ENCODE peak calls at places on chromosomes 16 and 17, in four cellular contexts. T, Q, H and G are unnamed samples.

GRCh38 chr17:49146620-49147306 is 14.2 kb downstream of the B4GALNT2 start:
- DNase-seq in Q (peak; percentile 83), T (no peak), H (peak; percentile 65), G (no peak)

GRCh38 chr17:28524476-28525415 is 18.6 kb downstream of the FOXN1 start:
- DNase-seq in T (peak; percentile 28), Q (peak; percentile 70), H (peak; percentile 70), G (no peak)

GRCh38 chr17:77942111-77942988 is 16.2 kb upstream of the TNRC6C start:
- DNase-seq in Q (no peak), H (peak; percentile 76), T (no peak), G (no peak)

GRCh38 chr16:81201267-81201666 is 37.2 kb upstream of the BCO1 start:
- DNase-seq in T (no peak), Q (no peak), H (no peak), G (no peak)

GRCh38 chr17:33390479-33391027 is 97.5 kb upstream of the ASIC2 start:
- DNase-seq in H (no peak), T (no peak), Q (peak; percentile 43), G (no peak)

GRCh38 chr16:24174504-24174903 is 81.6 kb upstream of the CACNG3 start:
- DNase-seq in H (no peak), T (no peak), Q (no peak), G (no peak)

GRCh38 chr17:18257268-18257681 is 1.3 kb downstream of the FLII start:
- DNase-seq in H (peak; percentile 26), T (no peak), Q (no peak), G (peak; percentile 59)

GRCh38 chr16:75644240-75645012 is 3.0 kb downstream of the KARS1 start:
- DNase-seq in T (no peak), Q (no peak), H (no peak), G (no peak)

GRCh38 chr16:3984111-3985060 is 103.9 kb upstream of the CREBBP start:
- DNase-seq in H (no peak), Q (no peak), T (no peak), G (no peak)

GRCh38 chr17:8467527-8467926 is 31.8 kb downstream of the NDEL1 start:
- DNase-seq in H (no peak), Q (no peak), T (no peak), G (no peak)

GRCh38 chr17:15918261-15918660 is 26.7 kb upstream of the ADORA2B start:
- DNase-seq in T (no peak), Q (no peak), H (no peak), G (peak; percentile 4)

GRCh38 chr16:72812651-72813050 is 235.3 kb downstream of the ZFHX3 start:
- DNase-seq in Q (no peak), H (no peak), T (no peak), G (no peak)
- TF ChIP-seq HMGXB4 in Q (no peak), H (no peak), T (no peak), G (no peak)

DNA sequence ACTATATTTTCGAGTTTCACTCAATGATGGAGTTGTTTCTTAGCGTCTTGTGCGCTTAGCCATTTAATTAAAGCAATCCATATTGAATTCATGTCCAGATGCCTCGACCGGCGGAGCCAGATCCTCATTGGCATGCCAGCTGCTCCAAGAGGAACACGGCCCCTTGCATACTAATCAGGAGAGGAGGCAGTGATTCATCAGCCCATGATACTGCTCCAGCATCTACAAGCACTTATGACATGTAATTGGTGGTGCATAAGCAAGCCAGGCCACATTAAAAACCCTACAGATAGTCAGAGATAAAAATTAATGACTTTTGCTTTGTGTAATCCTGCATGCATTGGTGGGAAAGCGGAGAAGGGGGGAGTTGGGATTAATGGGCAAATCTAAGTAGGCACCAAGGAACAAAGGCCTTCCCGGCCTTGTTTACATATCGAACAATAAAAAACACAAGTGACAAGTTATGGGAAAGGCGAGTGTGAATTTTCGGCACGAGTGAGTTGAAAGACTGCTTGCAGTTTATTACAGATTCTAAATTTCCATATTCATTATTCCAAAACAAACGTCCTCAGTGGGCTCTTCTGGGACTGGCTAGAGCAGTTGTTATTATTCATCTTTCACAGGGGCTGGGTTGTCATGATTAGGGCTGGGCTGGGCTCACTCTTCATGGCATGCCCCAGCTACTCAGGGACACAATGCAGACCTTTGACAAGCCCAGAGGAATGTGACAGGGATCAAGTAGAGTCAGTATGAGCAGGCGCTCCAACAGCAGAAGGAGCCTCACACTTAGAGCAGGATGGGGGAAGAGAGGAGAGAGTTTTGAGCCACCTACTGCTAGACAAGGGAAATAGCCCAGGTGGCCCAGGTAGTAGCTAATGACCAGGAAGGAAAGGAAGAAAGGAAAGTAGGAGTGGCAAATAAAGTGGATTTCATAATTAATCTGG is 281.7 kb upstream of the ZFHX3 start:
- DNase-seq in T (no peak), H (peak; percentile 8), Q (no peak), G (peak; percentile 22)
- TF ChIP-seq CTCF in T (no peak), H (no peak), Q (no peak), G (no peak)

DNA sequence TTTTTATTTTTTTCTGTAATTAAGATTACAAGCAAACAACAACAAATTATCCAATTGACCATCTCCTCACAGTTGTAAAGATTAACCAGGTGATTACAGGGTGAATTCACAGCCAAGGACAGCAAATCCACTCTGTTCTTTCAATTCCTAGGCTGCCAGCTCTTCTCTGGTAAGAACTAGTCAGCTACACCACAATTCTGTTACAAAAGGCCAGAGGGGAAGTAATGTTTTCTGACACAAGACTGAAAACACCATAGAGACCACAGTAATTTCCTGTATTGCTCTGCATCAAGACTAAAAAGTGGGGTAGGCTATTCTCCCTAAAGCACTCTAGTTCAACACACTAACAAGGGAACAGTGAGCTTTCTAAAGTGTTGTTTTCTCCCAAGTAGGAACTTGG is 10.6 kb downstream of the CA10 start:
- DNase-seq in H (no peak), Q (no peak), T (no peak), G (no peak)
- TF ChIP-seq HMGXB4 in H (no peak), Q (no peak), T (no peak), G (no peak)

GRCh38 chr17:41895617-41896016 is 23.1 kb downstream of the ACLY start:
- DNase-seq in H (no peak), T (no peak), Q (no peak), G (no peak)

GRCh38 chr17:41893384-41893783 is 25.4 kb downstream of the ACLY start:
- DNase-seq in H (no peak), T (no peak), Q (no peak), G (no peak)

GRCh38 chr17:41891135-41892065 is 26.2 kb upstream of the KLHL11 start:
- DNase-seq in T (no peak), Q (no peak), H (peak; percentile 29), G (no peak)

GRCh38 chr17:41896726-41897125 is 22.0 kb downstream of the ACLY start:
- DNase-seq in H (no peak), T (no peak), Q (no peak), G (no peak)

DNA sequence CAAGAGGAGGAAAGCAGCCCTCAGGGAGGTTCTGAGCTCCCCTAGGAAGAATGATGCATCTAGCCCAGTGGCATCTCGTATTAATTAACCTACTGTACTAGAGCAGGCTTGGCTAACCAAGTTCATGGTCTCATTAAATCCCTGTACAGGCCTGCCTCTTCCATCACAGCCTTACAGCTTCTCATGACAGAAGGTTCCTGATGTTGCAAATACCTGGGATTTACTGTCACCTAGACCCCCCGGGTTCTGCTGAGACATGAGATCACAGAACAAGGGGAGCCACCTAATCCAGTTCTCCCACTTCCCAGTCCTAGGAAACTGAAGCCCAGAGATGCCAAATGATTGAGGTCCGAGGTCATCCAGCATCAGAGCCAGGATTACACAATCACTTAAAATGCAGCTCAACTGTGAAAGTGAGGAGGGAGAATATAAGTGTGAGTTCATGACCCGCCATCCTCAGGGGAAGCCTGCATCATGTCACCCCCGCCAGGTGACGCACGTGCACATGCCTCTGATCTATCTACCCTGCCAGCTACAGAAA is 23.9 kb downstream of the ACLY start:
- DNase-seq in Q (peak; percentile 57), T (no peak), H (no peak), G (no peak)
- TF ChIP-seq CTCF in Q (no peak), T (no peak), H (no peak), G (no peak)

GRCh38 chr17:79993390-79994221 is 42.1 kb downstream of the TBC1D16 start:
- DNase-seq in T (no peak), H (peak; percentile 99), Q (peak; percentile 85), G (peak; percentile 68)
- TF ChIP-seq HMGXB4 in T (no peak), H (peak; percentile 83), Q (no peak), G (peak; percentile 20)

GRCh38 chr16:87880117-87880696 is 10.9 kb upstream of the SLC7A5 start:
- DNase-seq in H (no peak), Q (no peak), T (no peak), G (no peak)

GRCh38 chr16:87874639-87875472 is 5.5 kb upstream of the SLC7A5 start:
- DNase-seq in T (no peak), Q (no peak), H (no peak), G (peak; percentile 55)

GRCh38 chr16:87881327-87882200 is 12.3 kb upstream of the SLC7A5 start:
- DNase-seq in T (no peak), H (no peak), Q (no peak), G (no peak)

GRCh38 chr16:87878704-87879103 is 9.4 kb upstream of the SLC7A5 start:
- DNase-seq in Q (no peak), H (peak; percentile 66), T (no peak), G (no peak)

DNA sequence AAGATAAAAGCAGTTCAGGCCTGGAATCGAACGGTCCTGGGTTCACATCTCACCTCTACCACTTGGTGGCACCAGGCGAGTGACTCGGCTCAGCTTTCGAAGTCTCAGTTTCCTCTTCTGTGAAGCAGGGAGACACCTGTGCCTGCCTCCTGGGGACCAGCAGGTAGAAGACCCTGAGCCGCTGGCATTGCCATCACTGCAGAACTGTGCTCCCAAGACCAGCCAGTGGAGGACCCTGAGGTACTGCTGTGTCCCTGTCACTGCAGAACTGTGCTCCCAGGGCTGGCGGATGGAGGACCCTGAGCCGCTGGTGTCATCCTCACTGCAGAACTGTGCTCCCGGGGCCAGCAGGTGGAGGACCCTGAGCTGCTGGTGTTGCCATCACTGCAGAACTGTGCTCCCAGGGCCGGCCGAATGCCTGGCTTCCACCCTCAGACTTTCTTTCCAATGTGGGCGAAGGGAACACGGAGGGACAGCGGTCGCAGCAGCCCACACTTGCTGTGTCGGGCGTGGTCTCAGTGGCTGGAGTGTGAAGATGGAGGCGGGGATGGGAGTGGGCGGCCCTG is 8.7 kb upstream of the SLC7A5 start:
- DNase-seq in T (no peak), H (no peak), Q (no peak), G (no peak)
- TF ChIP-seq CTCF in T (peak; percentile 5), H (peak; percentile 68), Q (peak; percentile 14), G (no peak)

GRCh38 chr17:36153887-36154576 is 22.4 kb downstream of the TBC1D3B start:
- DNase-seq in H (no peak), T (no peak), Q (no peak), G (no peak)
- TF ChIP-seq HMGXB4 in H (no peak), T (no peak), Q (no peak), G (no peak)

GRCh38 chr17:81034779-81035388 is at the start of gene BAIAP2:
- DNase-seq in H (peak; percentile 89), T (peak; percentile 100), Q (peak; percentile 95), G (peak; percentile 98)
- TF ChIP-seq CTCF in H (peak; percentile 40), T (peak; percentile 42), Q (peak; percentile 36), G (no peak)

GRCh38 chr17:30113213-30113612 is 3.4 kb upstream of the NSRP1 start:
- DNase-seq in T (no peak), Q (peak; percentile 74), H (peak; percentile 13), G (no peak)
- TF ChIP-seq HMGXB4 in T (no peak), Q (no peak), H (no peak), G (no peak)

DNA sequence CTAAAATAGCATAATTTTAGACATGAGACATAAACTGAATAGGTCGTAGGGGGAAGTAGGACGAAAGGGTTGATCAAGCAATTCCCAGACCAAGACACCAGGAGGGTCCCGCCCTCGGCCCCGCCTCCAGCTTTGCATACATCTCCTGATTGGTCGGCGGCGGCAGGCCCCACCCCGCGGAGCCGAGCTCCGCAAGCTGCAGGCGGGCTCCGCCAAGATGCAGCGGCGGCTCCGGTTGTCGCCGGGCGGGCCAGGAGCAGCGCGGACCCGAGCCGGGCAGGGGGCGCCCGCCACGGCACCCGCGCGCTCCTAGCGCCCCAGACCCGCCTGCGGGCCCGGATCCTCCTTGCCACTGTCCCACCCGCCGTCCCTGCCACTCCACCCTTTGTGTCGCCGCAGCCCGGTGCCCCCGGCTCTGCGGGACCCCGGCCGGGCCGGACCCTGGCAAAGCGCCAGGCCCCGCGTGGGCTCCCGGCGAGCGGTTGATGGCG is at the start of gene CDR2L:
- DNase-seq in H (peak; percentile 86), Q (peak; percentile 94), T (peak; percentile 97), G (peak; percentile 98)
- TF ChIP-seq CTCF in H (peak; percentile 37), Q (no peak), T (peak; percentile 23), G (no peak)